ENCODE peak calls at places on chromosome 7, in eight cellular contexts. C, X, F, T, U, K, N and H are unnamed samples.

GRCh38 chr7:148664319-148664718 is 34.4 kb upstream of the CUL1 start:
- DNase-seq in U (no peak), C (no peak), N (no peak), T (no peak), K (no peak), F (no peak), X (no peak), H (peak)

GRCh38 chr7:1136841-1137516 is 23.0 kb downstream of the ZFAND2A start:
- DNase-seq in F (no peak), K (no peak), U (no peak), T (no peak), C (no peak), N (no peak), X (no peak), H (no peak)

GRCh38 chr7:15720849-15721471 is 34.5 kb upstream of the MEOX2 start:
- DNase-seq in U (no peak), C (peak), T (no peak), N (peak), X (no peak), K (no peak), F (peak), H (peak)

GRCh38 chr7:100965723-100966541 is 3.4 kb upstream of the MUC12 start:
- DNase-seq in U (no peak), N (no peak), C (peak), T (peak), F (peak), K (peak), X (no peak), H (peak)

GRCh38 chr7:158355456-158356065 is 232.1 kb downstream of the PTPRN2 start:
- DNase-seq in F (no peak), T (no peak), C (no peak), N (no peak), U (no peak), K (no peak), X (no peak), H (no peak)

GRCh38 chr7:32515890-32516550 is 20.7 kb downstream of the AVL9 start:
- DNase-seq in F (no peak), N (no peak), X (no peak), C (no peak), U (no peak), T (no peak), K (no peak), H (no peak)

GRCh38 chr7:72190919-72191318 is 221.2 kb downstream of the CALN1 start:
- DNase-seq in N (no peak), X (no peak), F (no peak), U (no peak), T (no peak), C (no peak), K (no peak), H (no peak)

GRCh38 chr7:29622335-29623265 is 59.0 kb downstream of the PRR15 start:
- DNase-seq in N (no peak), C (peak), T (no peak), K (no peak), F (peak), X (peak), U (no peak), H (peak)

GRCh38 chr7:130489140-130489967 is 2.5 kb upstream of the MEST start:
- DNase-seq in N (no peak), F (peak), X (peak), T (no peak), C (peak), K (no peak), U (no peak), H (no peak)

GRCh38 chr7:51471199-51472016 is 154.8 kb upstream of the COBL start:
- DNase-seq in F (no peak), C (no peak), K (no peak), U (no peak), X (no peak), N (peak), T (no peak), H (no peak)

GRCh38 chr7:879093-879492 is 2.7 kb downstream of the GET4 start:
- DNase-seq in T (no peak), K (no peak), F (no peak), N (no peak), U (no peak), C (no peak), X (no peak), H (no peak)

GRCh38 chr7:31017748-31018120 is 34.4 kb upstream of the ADCYAP1R1 start:
- DNase-seq in X (no peak), N (no peak), F (no peak), T (no peak), C (no peak), U (no peak), K (no peak), H (no peak)

GRCh38 chr7:128031901-128032604 is 816 bp upstream of the LRRC4 start:
- DNase-seq in T (peak), K (peak), N (peak), C (no peak), X (no peak), F (no peak), U (no peak), H (peak)

GRCh38 chr7:105751054-105751453 is 125.3 kb downstream of the ATXN7L1 start:
- DNase-seq in C (no peak), K (no peak), T (no peak), F (no peak), U (no peak), N (no peak), X (no peak), H (no peak)

GRCh38 chr7:25282194-25282593 is 53.9 kb upstream of the NPVF start:
- DNase-seq in T (no peak), C (no peak), F (no peak), N (no peak), K (no peak), X (no peak), U (no peak), H (no peak)

GRCh38 chr7:136807598-136807997 is 60.9 kb upstream of the CHRM2 start:
- DNase-seq in N (no peak), X (no peak), C (no peak), T (no peak), K (no peak), U (no peak), F (no peak), H (no peak)

GRCh38 chr7:70654146-70654545 is 477.8 kb upstream of the GALNT17 start:
- DNase-seq in U (no peak), N (no peak), T (no peak), X (no peak), K (no peak), C (no peak), F (no peak), H (no peak)

GRCh38 chr7:37342665-37343471 is 105.8 kb downstream of the ELMO1 start:
- DNase-seq in T (peak), X (no peak), F (no peak), N (no peak), C (peak), U (no peak), K (peak), H (no peak)

GRCh38 chr7:2212906-2213305 is 19.8 kb downstream of the MAD1L1 start:
- DNase-seq in F (no peak), K (no peak), C (no peak), N (no peak), U (no peak), T (no peak), X (no peak), H (no peak)